ENCODE peak calls at places on chromosomes 13 and 19, in five cellular contexts. S is NCI-H1436; R is WERI-Rb-1; D is stimulated activated CD4-positive, alpha-beta T cell treated with anti-CD3 and anti-CD28 coated beads, Interleukin-1b, Interleukin-23, amount 100 ng/mL, for 4 hours; G is iris pigment epithelial cell. H is an unnamed sample.
A peak's percentile ranks its signal among the peaks of the same experiment; 100 is the strongest.

GRCh38 chr13:50511877-50512332 is 331.6 kb downstream of the DLEU7 start:
- DNase-seq in S (no peak), R (no peak), D (no peak), G (no peak), H (no peak)

GRCh38 chr13:100300213-100300612 is 211.3 kb downstream of the PCCA start:
- DNase-seq in S (no peak), R (no peak), D (no peak), G (no peak), H (no peak)

GRCh38 chr13:112486386-112487126 is 101.4 kb downstream of the TUBGCP3 start:
- DNase-seq in S (no peak), R (no peak), D (no peak), G (no peak), H (no peak)

GRCh38 chr19:13812544-13812943 is 17.3 kb downstream of the ZSWIM4 start:
- DNase-seq in S (no peak), R (peak; percentile 77), D (no peak), G (no peak), H (no peak)

GRCh38 chr13:106156468-106156867 is 379.0 kb downstream of the EFNB2 start:
- DNase-seq in S (no peak), R (no peak), D (no peak), G (peak; percentile 99), H (peak; percentile 90)

GRCh38 chr19:38395381-38396127 is 7.1 kb downstream of the SPRED3 start:
- DNase-seq in S (no peak), R (no peak), D (peak; percentile 27), G (no peak), H (no peak)

GRCh38 chr13:76825415-76825814 is 60.8 kb downstream of the KCTD12 start:
- DNase-seq in S (no peak), R (no peak), D (no peak), G (no peak), H (no peak)

GRCh38 chr13:100473087-100473486 is 115.5 kb downstream of the GGACT start:
- DNase-seq in S (no peak), R (no peak), D (no peak), G (no peak), H (no peak)

GRCh38 chr19:1354496-1355257 is 29.0 kb upstream of the NDUFS7 start:
- DNase-seq in S (peak; percentile 85), R (peak; percentile 88), D (peak; percentile 70), G (peak; percentile 83), H (peak; percentile 85)

GRCh38 chr19:50794778-50795664 is 4.8 kb downstream of the ACP4 start:
- DNase-seq in S (no peak), R (peak; percentile 60), D (no peak), G (no peak), H (no peak)

GRCh38 chr19:11699931-11700794 is 38.6 kb downstream of the ZNF823 start:
- DNase-seq in S (no peak), R (no peak), D (no peak), G (peak; percentile 42), H (peak; percentile 15)

GRCh38 chr19:55443045-55443823 is at the start of gene SHISA7:
- DNase-seq in S (no peak), R (peak; percentile 54), D (no peak), G (no peak), H (no peak)

GRCh38 chr13:49443327-49443688 is 556 bp downstream of the CAB39L start:
- DNase-seq in S (no peak), R (no peak), D (peak; percentile 8), G (peak; percentile 42), H (no peak)

GRCh38 chr19:12364391-12365093 is 941 bp downstream of the ZNF442 start:
- DNase-seq in S (no peak), R (peak; percentile 17), D (no peak), G (peak; percentile 27), H (peak; percentile 12)

GRCh38 chr19:49145485-49146407 is 9.4 kb downstream of the HRC start:
- DNase-seq in S (peak; percentile 82), R (peak; percentile 79), D (peak; percentile 72), G (peak; percentile 70), H (no peak)

GRCh38 chr19:45514376-45515051 is 7.2 kb downstream of the VASP start:
- DNase-seq in S (no peak), R (no peak), D (no peak), G (no peak), H (no peak)

GRCh38 chr19:16594681-16595091 is 22.5 kb upstream of the SLC35E1 start:
- DNase-seq in S (no peak), R (no peak), D (no peak), G (no peak), H (no peak)

H was measured in amniotic stem cell.